ENCODE peak calls at places on chromosomes 1 and 21, in seven cellular contexts. M is neuronal stem cell, I is H9, X is mesendoderm, D is mesenchymal stem cell, W is H1, Q is trophoblast cell. V is an unnamed sample.

GRCh38 chr1:182877842-182878241 is 38.7 kb downstream of the DHX9 start:
- DNase-seq in M (no peak), I (no peak), X (no peak), D (no peak), W (no peak), Q (no peak), V (no peak)

GRCh38 chr1:86068841-86069756 is 87.5 kb downstream of the COL24A1 start:
- DNase-seq in M (no peak), I (no peak), X (no peak), D (peak), W (no peak), Q (no peak), V (peak)

GRCh38 chr1:38025664-38026063 is 13.1 kb downstream of the UTP11 start:
- DNase-seq in M (no peak), I (no peak), X (no peak), D (no peak), W (no peak), Q (no peak), V (no peak)

GRCh38 chr1:240314845-240315746 is 223.4 kb downstream of the FMN2 start:
- DNase-seq in M (no peak), I (no peak), X (no peak), D (no peak), W (no peak), Q (no peak), V (no peak)

GRCh38 chr1:21822349-21822748 is 10.3 kb downstream of the LDLRAD2 start:
- DNase-seq in M (peak), I (peak), X (peak), D (no peak), W (peak), Q (no peak), V (no peak)

GRCh38 chr1:44072204-44072603 is 40.9 kb upstream of the SLC6A9 start:
- DNase-seq in M (no peak), I (no peak), X (no peak), D (peak), W (no peak), Q (no peak), V (peak)

GRCh38 chr21:30502041-30502440 is at the start of gene KRTAP19-5:
- DNase-seq in M (no peak), I (no peak), X (no peak), D (no peak), W (no peak), Q (no peak), V (no peak)

GRCh38 chr1:32817815-32818786 is 648 bp downstream of the S100PBP start:
- DNase-seq in M (peak), I (peak), X (peak), D (peak), W (peak), Q (peak), V (peak)

GRCh38 chr1:42322577-42322976 is 12.5 kb downstream of the FOXJ3 start:
- DNase-seq in M (no peak), I (no peak), X (no peak), D (peak), W (no peak), Q (no peak), V (peak)

GRCh38 chr1:21896652-21897532 is 40.2 kb downstream of the HSPG2 start:
- DNase-seq in M (no peak), I (no peak), X (peak), D (no peak), W (no peak), Q (peak), V (no peak)

GRCh38 chr1:92087542-92087941 is 7.4 kb downstream of the BTBD8 start:
- DNase-seq in M (no peak), I (no peak), X (no peak), D (no peak), W (no peak), Q (no peak), V (no peak)

GRCh38 chr1:221230605-221231004 is 351.4 kb downstream of the HLX start:
- DNase-seq in M (no peak), I (no peak), X (no peak), D (peak), W (no peak), Q (no peak), V (peak)

GRCh38 chr1:171141336-171142051 is 43.6 kb upstream of the FMO2 start:
- DNase-seq in M (no peak), I (peak), X (peak), D (peak), W (no peak), Q (no peak), V (peak)

GRCh38 chr1:31617917-31618746 is 643 bp downstream of the HCRTR1 start:
- DNase-seq in M (peak), I (peak), X (peak), D (peak), W (peak), Q (no peak), V (peak)

GRCh38 chr1:151811181-151811580 is 6.0 kb upstream of the LINGO4 start:
- DNase-seq in M (no peak), I (no peak), X (peak), D (no peak), W (no peak), Q (peak), V (peak)

GRCh38 chr1:38835230-38835827 is 24.2 kb downstream of the RRAGC start:
- DNase-seq in M (peak), I (peak), X (peak), D (peak), W (no peak), Q (peak), V (peak)

GRCh38 chr1:154955039-154955717 is 721 bp downstream of the PBXIP1 start:
- DNase-seq in M (peak), I (peak), X (peak), D (peak), W (no peak), Q (peak), V (peak)

GRCh38 chr1:36522021-36522420 is 39.3 kb upstream of the CSF3R start:
- DNase-seq in M (no peak), I (no peak), X (no peak), D (no peak), W (peak), Q (no peak), V (no peak)

GRCh38 chr1:4416189-4416588 is 238.2 kb upstream of the AJAP1 start:
- DNase-seq in M (no peak), I (no peak), X (no peak), D (no peak), W (no peak), Q (no peak), V (no peak)

GRCh38 chr1:84253891-84254290 is 47.6 kb upstream of the SAMD13 start:
- DNase-seq in M (no peak), I (no peak), X (no peak), D (peak), W (no peak), Q (no peak), V (peak)

GRCh38 chr1:109425902-109426277 is 358 bp downstream of the PSMA5 start:
- DNase-seq in M (no peak), I (no peak), X (peak), D (peak), W (no peak), Q (peak), V (peak)

GRCh38 chr1:44170281-44170823 is 28.9 kb upstream of the KLF18 start:
- DNase-seq in M (no peak), I (no peak), X (peak), D (peak), W (no peak), Q (no peak), V (peak)

GRCh38 chr1:201648066-201648910 is 109.4 kb downstream of the NAV1 start:
- DNase-seq in M (peak), I (peak), X (peak), D (peak), W (peak), Q (no peak), V (peak)

GRCh38 chr1:19033926-19034680 is 77.6 kb upstream of the IFFO2 start:
- DNase-seq in M (no peak), I (no peak), X (peak), D (no peak), W (no peak), Q (peak), V (peak)

GRCh38 chr21:38774152-38774551 is 31.6 kb upstream of the ETS2 start:
- DNase-seq in M (no peak), I (no peak), X (no peak), D (no peak), W (no peak), Q (peak), V (no peak)

GRCh38 chr1:201190624-201191051 is at the start of gene IGFN1:
- DNase-seq in M (no peak), I (peak), X (peak), D (no peak), W (peak), Q (peak), V (no peak)

GRCh38 chr1:208855403-208855802 is 611.2 kb upstream of the PLXNA2 start:
- DNase-seq in M (no peak), I (no peak), X (no peak), D (no peak), W (no peak), Q (no peak), V (no peak)

GRCh38 chr1:160837558-160838205 is 25.0 kb downstream of the CD244 start:
- DNase-seq in M (peak), I (no peak), X (peak), D (peak), W (no peak), Q (no peak), V (no peak)

GRCh38 chr1:29323636-29324035 is 87.3 kb downstream of the PTPRU start:
- DNase-seq in M (no peak), I (no peak), X (no peak), D (no peak), W (no peak), Q (no peak), V (no peak)

GRCh38 chr1:92995420-92996130 is 34.3 kb upstream of the DIPK1A start:
- DNase-seq in M (no peak), I (no peak), X (no peak), D (no peak), W (no peak), Q (no peak), V (no peak)

GRCh38 chr1:225736651-225737097 is 41.0 kb upstream of the SRP9 start:
- DNase-seq in M (no peak), I (no peak), X (no peak), D (peak), W (no peak), Q (no peak), V (no peak)

GRCh38 chr1:14980801-14981200 is 172.7 kb upstream of the TMEM51 start:
- DNase-seq in M (peak), I (no peak), X (peak), D (peak), W (no peak), Q (no peak), V (peak)

GRCh38 chr1:241607497-241607896 is 32.7 kb downstream of the CHML start:
- DNase-seq in M (no peak), I (no peak), X (no peak), D (no peak), W (no peak), Q (no peak), V (no peak)

GRCh38 chr1:117631361-117631760 is 25.5 kb downstream of the TENT5C start:
- DNase-seq in M (no peak), I (no peak), X (no peak), D (no peak), W (no peak), Q (no peak), V (no peak)

GRCh38 chr1:10380594-10381275 is 18.1 kb upstream of the PGD start:
- DNase-seq in M (no peak), I (no peak), X (no peak), D (peak), W (no peak), Q (no peak), V (peak)

GRCh38 chr1:10383630-10384029 is 15.2 kb upstream of the PGD start:
- DNase-seq in M (no peak), I (no peak), X (no peak), D (no peak), W (no peak), Q (no peak), V (no peak)

GRCh38 chr1:10378071-10378841 is 20.6 kb upstream of the PGD start:
- DNase-seq in M (no peak), I (no peak), X (peak), D (peak), W (no peak), Q (peak), V (peak)

GRCh38 chr1:10379101-10379620 is 19.7 kb upstream of the PGD start:
- DNase-seq in M (no peak), I (no peak), X (no peak), D (no peak), W (no peak), Q (no peak), V (no peak)

DNA sequence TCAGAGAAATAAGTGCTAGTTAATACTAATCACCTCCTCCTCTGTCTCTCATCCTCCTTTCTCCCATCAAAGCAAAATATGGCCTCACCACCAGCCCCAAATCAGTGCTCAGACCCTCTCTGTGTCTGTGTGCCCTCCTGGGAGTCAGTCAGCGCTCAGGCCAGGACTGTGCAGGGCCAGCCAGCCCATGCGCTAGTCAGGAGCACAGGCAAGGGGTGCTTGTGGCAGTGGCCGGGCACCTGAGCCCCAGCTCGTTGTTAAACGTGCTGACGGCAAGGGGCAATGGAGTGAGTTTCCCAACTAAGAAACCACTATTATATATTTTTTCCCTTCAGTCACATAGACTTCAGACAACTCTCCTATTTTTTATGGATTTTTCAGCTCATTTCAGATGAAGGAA is 19.2 kb upstream of the PGD start:
- DNase-seq in M (no peak), I (no peak), X (no peak), D (no peak), W (no peak), Q (no peak), V (no peak)
- H4K8ac ChIP-seq in M (no peak), I (no peak), X (no peak), D (no peak), W (peak), Q (no peak), V (no peak)

GRCh38 chr1:56816264-56816663 is 2.9 kb downstream of the FYB2 start:
- DNase-seq in M (no peak), I (no peak), X (no peak), D (no peak), W (no peak), Q (no peak), V (no peak)

GRCh38 chr1:56817716-56818463 is 1.3 kb downstream of the FYB2 start:
- DNase-seq in M (no peak), I (no peak), X (no peak), D (no peak), W (no peak), Q (no peak), V (no peak)

GRCh38 chr1:56816909-56817308 is 2.3 kb downstream of the FYB2 start:
- DNase-seq in M (no peak), I (no peak), X (no peak), D (no peak), W (no peak), Q (peak), V (no peak)

GRCh38 chr1:56811331-56811730 is 7.9 kb downstream of the FYB2 start:
- DNase-seq in M (no peak), I (no peak), X (peak), D (no peak), W (no peak), Q (peak), V (no peak)

DNA sequence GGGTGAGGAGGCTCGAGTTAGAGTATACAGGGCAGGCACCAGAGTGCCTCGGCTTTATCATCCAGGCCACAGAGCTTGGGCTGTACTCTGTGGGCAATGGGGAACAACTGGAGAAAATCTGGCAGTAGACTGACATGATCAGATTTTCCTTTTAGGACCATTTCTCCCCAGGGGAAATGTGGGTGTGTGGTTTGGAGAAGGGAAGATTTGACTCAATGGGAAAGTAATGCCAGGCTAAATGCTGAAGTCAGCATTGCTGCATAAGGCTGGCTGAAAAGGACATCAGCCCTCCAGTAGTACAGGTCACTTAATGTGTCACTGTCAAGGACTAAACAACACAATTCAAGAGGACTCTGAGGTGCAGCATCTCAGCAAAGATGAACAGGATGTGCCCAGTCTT is 5.0 kb downstream of the FYB2 start:
- DNase-seq in M (no peak), I (no peak), X (no peak), D (peak), W (no peak), Q (no peak), V (no peak)
- H4K8ac ChIP-seq in M (no peak), I (no peak), X (no peak), D (no peak), W (no peak), Q (no peak), V (no peak)

DNA sequence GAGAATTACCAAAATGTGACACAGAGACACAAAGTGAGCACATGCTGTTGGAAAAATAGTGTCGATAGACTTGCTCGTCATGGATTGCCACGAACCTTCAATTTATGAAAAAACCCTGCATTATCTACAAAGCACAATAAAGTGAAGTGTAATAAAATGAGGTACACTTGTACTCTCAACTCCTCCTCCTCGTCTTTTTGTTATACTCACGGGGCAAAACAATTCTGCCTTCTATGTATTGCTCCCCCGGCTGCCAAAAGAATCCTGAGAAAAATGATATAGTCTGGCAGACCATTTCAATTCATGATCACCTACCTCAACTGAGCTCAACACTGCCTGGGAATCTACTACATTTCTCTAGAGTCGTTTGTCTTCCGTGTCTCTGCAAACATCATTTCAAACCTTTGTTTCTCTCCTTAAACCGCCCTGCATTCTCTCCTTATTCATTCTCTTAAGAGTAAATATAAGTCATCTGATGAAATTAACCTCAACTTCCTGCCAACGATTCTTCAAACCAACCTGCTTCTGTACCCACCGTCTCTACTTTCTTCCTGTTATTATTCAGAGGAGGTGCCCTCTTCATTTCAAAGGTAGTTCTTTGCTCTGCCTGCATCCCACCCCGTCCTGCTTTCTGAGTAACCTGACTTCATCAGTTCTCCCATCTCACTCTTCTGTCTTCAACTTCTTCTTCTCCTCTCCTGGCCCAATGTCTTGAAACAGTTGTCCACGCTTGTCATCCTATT is 12.9 kb upstream of the IL19 start:
- DNase-seq in M (no peak), I (no peak), X (no peak), D (no peak), W (no peak), Q (no peak), V (no peak)
- H4K8ac ChIP-seq in M (no peak), I (no peak), X (no peak), D (no peak), W (no peak), Q (no peak), V (no peak)

GRCh38 chr1:27496604-27497155 is 6.7 kb upstream of the WASF2 start:
- DNase-seq in M (no peak), I (peak), X (peak), D (peak), W (peak), Q (no peak), V (peak)
- H4K8ac ChIP-seq in M (no peak), I (no peak), X (no peak), D (peak), W (no peak), Q (no peak), V (no peak)

GRCh38 chr1:24186031-24186710 is 918 bp downstream of the IFNLR1 start:
- DNase-seq in M (no peak), I (no peak), X (no peak), D (no peak), W (no peak), Q (no peak), V (no peak)
- H4K8ac ChIP-seq in M (no peak), I (no peak), X (no peak), D (no peak), W (no peak), Q (no peak), V (no peak)

DNA sequence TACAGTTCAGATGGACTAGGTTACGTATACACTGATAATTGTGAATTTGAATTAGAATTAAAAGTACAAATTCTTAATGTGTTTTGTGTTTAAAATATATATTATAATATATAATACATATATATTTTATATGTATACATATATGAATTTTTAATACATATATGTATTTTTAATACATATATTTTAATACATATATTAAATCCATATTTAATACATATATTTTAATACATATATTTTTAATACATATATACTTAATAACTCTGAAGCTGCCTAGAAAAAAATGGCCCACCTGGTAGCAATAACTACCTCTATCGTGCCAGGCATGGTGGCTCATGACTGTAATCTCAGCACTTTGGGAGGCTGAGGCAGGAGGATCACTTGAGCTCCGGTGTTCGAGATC is 179.1 kb upstream of the SAMSN1 start:
- DNase-seq in M (no peak), I (no peak), X (no peak), D (no peak), W (no peak), Q (no peak), V (no peak)
- H4K8ac ChIP-seq in M (no peak), I (no peak), X (no peak), D (no peak), W (no peak), Q (no peak), V (no peak)

V was measured in IMR-90.